ENCODE peak calls at places on chromosomes 2 and 18, in eight cellular contexts. G, J, A, K, I, P, Y and D are unnamed samples.

GRCh38 chr2:47735912-47736311 is 47.0 kb upstream of the MSH6 start:
- DNase-seq in Y (no peak), G (no peak), A (no peak), P (no peak), K (no peak), I (no peak), J (no peak), D (no peak)

GRCh38 chr2:120747281-120747680 is 11.6 kb downstream of the GLI2 start:
- DNase-seq in I (no peak), J (peak), K (no peak), G (no peak), A (no peak), P (peak), Y (no peak), D (no peak)

GRCh38 chr2:85111819-85112281 is 21.3 kb upstream of the TCF7L1 start:
- DNase-seq in K (no peak), P (no peak), A (no peak), J (no peak), I (no peak), G (no peak), Y (no peak), D (no peak)

GRCh38 chr2:201440182-201440581 is 11.1 kb downstream of the TRAK2 start:
- DNase-seq in J (no peak), G (peak), A (peak), P (no peak), I (no peak), K (no peak), Y (no peak), D (no peak)

GRCh38 chr2:203763425-203764272 is 57.2 kb downstream of the CD28 start:
- DNase-seq in Y (no peak), P (no peak), J (no peak), G (no peak), K (no peak), A (no peak), I (no peak), D (no peak)

GRCh38 chr2:85748948-85749875 is 4.6 kb upstream of the ATOH8 start:
- DNase-seq in G (peak), Y (no peak), K (no peak), P (peak), I (no peak), J (no peak), A (no peak), D (no peak)

GRCh38 chr2:168758970-168759820 is 43.2 kb upstream of the NOSTRIN start:
- DNase-seq in G (peak), Y (no peak), P (no peak), I (peak), J (no peak), K (peak), A (peak), D (no peak)

GRCh38 chr2:172962064-172962463 is 113.6 kb upstream of the MAP3K20 start:
- DNase-seq in Y (no peak), J (no peak), A (no peak), I (no peak), G (no peak), K (no peak), P (no peak), D (no peak)

GRCh38 chr2:69011611-69012157 is 1.3 kb upstream of the ANTXR1 start:
- DNase-seq in Y (no peak), K (no peak), A (no peak), I (no peak), G (no peak), J (no peak), P (no peak), D (no peak)

GRCh38 chr2:66362651-66363050 is 72.3 kb upstream of the MEIS1 start:
- DNase-seq in P (no peak), Y (no peak), G (no peak), K (no peak), A (no peak), J (no peak), I (no peak), D (no peak)

GRCh38 chr2:120821446-120822160 is 85.9 kb downstream of the GLI2 start:
- DNase-seq in Y (no peak), I (no peak), J (no peak), K (no peak), A (no peak), P (peak), G (no peak), D (no peak)

GRCh38 chr2:237281900-237282306 is 132.1 kb downstream of the COL6A3 start:
- DNase-seq in K (peak), J (no peak), P (no peak), G (no peak), Y (no peak), A (no peak), I (peak), D (no peak)

GRCh38 chr2:99936065-99936464 is 206.3 kb downstream of the AFF3 start:
- DNase-seq in Y (no peak), P (no peak), I (no peak), J (no peak), G (no peak), K (no peak), A (no peak), D (no peak)

GRCh38 chr2:71674158-71674807 is 220.9 kb downstream of the DYSF start:
- DNase-seq in P (no peak), I (no peak), A (no peak), G (no peak), J (peak), K (no peak), Y (no peak), D (no peak)

GRCh38 chr2:21372654-21373053 is 248.9 kb downstream of the TDRD15 start:
- DNase-seq in P (no peak), A (no peak), Y (no peak), G (no peak), J (no peak), K (no peak), I (no peak), D (no peak)

GRCh38 chr2:232576995-232577394 is 26.5 kb downstream of the EIF4E2 start:
- DNase-seq in J (no peak), A (no peak), K (no peak), P (no peak), G (no peak), I (peak), Y (no peak), D (no peak)

GRCh38 chr18:63559567-63560491 is 17.7 kb downstream of the SERPINB12 start:
- DNase-seq in P (no peak), Y (no peak), A (no peak), I (no peak), J (no peak), G (peak), K (no peak), D (no peak)

GRCh38 chr2:62175728-62176127 is 20.2 kb upstream of the B3GNT2 start:
- DNase-seq in P (no peak), I (no peak), J (no peak), Y (no peak), K (no peak), G (peak), A (no peak), D (no peak)

GRCh38 chr2:172094319-172095145 is 8.2 kb downstream of the DLX2 start:
- DNase-seq in G (peak), Y (no peak), I (peak), K (no peak), P (no peak), J (no peak), A (no peak), D (no peak)

GRCh38 chr2:230893881-230894781 is 29.4 kb downstream of the ITM2C start:
- DNase-seq in A (peak), Y (no peak), J (peak), I (no peak), K (no peak), P (peak), G (no peak), D (no peak)

GRCh38 chr18:23586249-23587196 is at the start of gene NPC1:
- DNase-seq in K (peak), G (peak), J (peak), A (peak), I (peak), Y (peak), P (peak), D (peak)

GRCh38 chr2:212712991-212713390 is 174.4 kb upstream of the ERBB4 start:
- DNase-seq in K (no peak), P (no peak), J (no peak), A (no peak), Y (no peak), G (no peak), I (no peak), D (no peak)

GRCh38 chr18:5568416-5568815 is 24.6 kb upstream of the EPB41L3 start:
- DNase-seq in K (no peak), G (no peak), P (no peak), J (no peak), Y (no peak), I (no peak), A (no peak), D (no peak)

GRCh38 chr2:241540766-241541561 is 17.6 kb upstream of the BOK start:
- DNase-seq in G (peak), K (no peak), I (no peak), Y (no peak), P (no peak), J (no peak), A (peak), D (no peak)

GRCh38 chr2:226690471-226691024 is 109.1 kb downstream of the IRS1 start:
- DNase-seq in K (no peak), A (no peak), J (no peak), P (no peak), G (no peak), Y (no peak), I (no peak), D (no peak)

GRCh38 chr2:4715065-4715464 is 977.1 kb upstream of the SOX11 start:
- DNase-seq in G (peak), J (no peak), Y (no peak), A (no peak), I (no peak), K (no peak), P (no peak), D (no peak)

GRCh38 chr18:2985628-2986027 is 27.3 kb downstream of the LPIN2 start:
- DNase-seq in G (no peak), Y (no peak), A (no peak), P (no peak), K (no peak), I (no peak), J (no peak), D (peak)

GRCh38 chr2:168396131-168396530 is 59.9 kb upstream of the CERS6 start:
- DNase-seq in K (no peak), P (no peak), G (no peak), I (no peak), A (no peak), Y (no peak), J (no peak), D (no peak)